ENCODE peak calls at places on chromosome 2, in four cellular contexts. S is left ventricle myocardium superior, K is COR-L47, F is ureter. V is an unnamed sample.

GRCh38 chr2:233436191-233436581 is 81.9 kb downstream of the DGKD start:
- DNase-seq in S (no peak), K (no peak), F (no peak), V (no peak)

GRCh38 chr2:157173740-157174184 is 83.7 kb upstream of the GALNT5 start:
- DNase-seq in S (no peak), K (no peak), F (no peak), V (no peak)

GRCh38 chr2:125168442-125168841 is 1143.4 kb downstream of the CNTNAP5 start:
- DNase-seq in S (no peak), K (no peak), F (no peak), V (no peak)

GRCh38 chr2:231353469-231353868 is 42.0 kb upstream of the B3GNT7 start:
- DNase-seq in S (no peak), K (no peak), F (no peak), V (no peak)

GRCh38 chr2:88212251-88212790 is 42.2 kb downstream of the THNSL2 start:
- DNase-seq in S (no peak), K (peak; percentile 40), F (no peak), V (no peak)

GRCh38 chr2:81266106-81266505 is 961.6 kb upstream of the LRRTM1 start:
- DNase-seq in S (no peak), K (no peak), F (no peak), V (no peak)

GRCh38 chr2:100427627-100428258 is 10.3 kb upstream of the CHST10 start:
- DNase-seq in S (peak; percentile 69), K (peak; percentile 44), F (peak; percentile 52), V (no peak)

GRCh38 chr2:241894681-241895426 is 25.3 kb downstream of the RTP5 start:
- DNase-seq in S (peak; percentile 29), K (no peak), F (peak; percentile 46), V (no peak)

GRCh38 chr2:96914332-96914731 is 44.5 kb upstream of the SEMA4C start:
- DNase-seq in S (no peak), K (no peak), F (no peak), V (no peak)

GRCh38 chr2:236083934-236084333 is 84.3 kb downstream of the GBX2 start:
- DNase-seq in S (no peak), K (no peak), F (no peak), V (no peak)

GRCh38 chr2:7007846-7008741 is 90.9 kb downstream of the RNF144A start:
- DNase-seq in S (peak; percentile 95), K (peak; percentile 66), F (peak; percentile 92), V (peak; percentile 29)

GRCh38 chr2:74585406-74586182 is 31.1 kb downstream of the DOK1 start:
- DNase-seq in S (peak; percentile 56), K (no peak), F (no peak), V (no peak)

GRCh38 chr2:186695081-186695756 is 1.4 kb downstream of the FAM171B start:
- DNase-seq in S (no peak), K (no peak), F (no peak), V (no peak)

GRCh38 chr2:48954935-48955334 is 199.4 kb downstream of the FSHR start:
- DNase-seq in S (no peak), K (no peak), F (no peak), V (no peak)

GRCh38 chr2:46378616-46379015 is 81.4 kb downstream of the EPAS1 start:
- DNase-seq in S (no peak), K (no peak), F (no peak), V (no peak)

GRCh38 chr2:105873721-105874120 is 129.0 kb downstream of the NCK2 start:
- DNase-seq in S (no peak), K (no peak), F (no peak), V (no peak)

GRCh38 chr2:160392201-160392600 is 101.4 kb downstream of the RBMS1 start:
- DNase-seq in S (no peak), K (no peak), F (no peak), V (no peak)

GRCh38 chr2:7044253-7045250 is 127.3 kb downstream of the RNF144A start:
- DNase-seq in S (peak; percentile 80), K (no peak), F (peak; percentile 75), V (no peak)

GRCh38 chr2:26724004-26724750 is 31.7 kb downstream of the KCNK3 start:
- DNase-seq in S (peak; percentile 76), K (no peak), F (peak; percentile 67), V (peak; percentile 92)

GRCh38 chr2:45962522-45962921 is 311.0 kb downstream of the PRKCE start:
- DNase-seq in S (peak; percentile 79), K (peak; percentile 86), F (peak; percentile 65), V (no peak)